ENCODE peak calls at places on chromosome 5, in seven cellular contexts. U is HepG2, K is IMR-90, T is HCT116, Z is A549, R is H1, G is GM12878. E is an unnamed sample.

GRCh38 chr5:141511771-141512325 is 23.0 kb downstream of the PCDHGC5 start:
- DNase-seq in U (no peak), K (no peak), T (no peak), Z (no peak), R (no peak), G (no peak), E (no peak)

GRCh38 chr5:74186351-74187315 is 453.9 kb downstream of the ENC1 start:
- DNase-seq in U (no peak), K (peak), T (no peak), Z (no peak), R (no peak), G (no peak), E (no peak)

GRCh38 chr5:81819556-81820314 is 68.8 kb upstream of the SSBP2 start:
- DNase-seq in U (no peak), K (peak), T (no peak), Z (peak), R (no peak), G (no peak), E (no peak)

GRCh38 chr5:171367424-171368370 is 20.0 kb upstream of the NPM1 start:
- DNase-seq in U (no peak), K (peak), T (no peak), Z (no peak), R (no peak), G (no peak), E (no peak)

GRCh38 chr5:14699807-14700400 is 35.4 kb downstream of the OTULIN start:
- DNase-seq in U (no peak), K (no peak), T (no peak), Z (no peak), R (no peak), G (no peak), E (no peak)

GRCh38 chr5:20276061-20276958 is 288.3 kb upstream of the CDH18 start:
- DNase-seq in U (peak), K (peak), T (no peak), Z (peak), R (no peak), G (no peak), E (no peak)

GRCh38 chr5:401216-402034 is 41.6 kb upstream of the EXOC3 start:
- DNase-seq in U (no peak), K (no peak), T (no peak), Z (no peak), R (no peak), G (no peak), E (no peak)

GRCh38 chr5:57884346-57885102 is 401.9 kb upstream of the ACTBL2 start:
- DNase-seq in U (no peak), K (no peak), T (no peak), Z (no peak), R (no peak), G (no peak), E (no peak)

GRCh38 chr5:75681125-75681830 is 36.0 kb downstream of the POC5 start:
- DNase-seq in U (peak), K (peak), T (peak), Z (peak), R (no peak), G (no peak), E (no peak)

GRCh38 chr5:15650266-15650665 is 150.3 kb downstream of the FBXL7 start:
- DNase-seq in U (no peak), K (no peak), T (no peak), Z (no peak), R (no peak), G (no peak), E (no peak)

GRCh38 chr5:101534486-101535110 is 631.5 kb upstream of the ST8SIA4 start:
- DNase-seq in U (no peak), K (peak), T (no peak), Z (no peak), R (no peak), G (no peak), E (no peak)

GRCh38 chr5:139698461-139699146 is 50.5 kb downstream of the CXXC5 start:
- DNase-seq in U (no peak), K (peak), T (no peak), Z (no peak), R (peak), G (no peak), E (peak)

GRCh38 chr5:135813758-135814157 is 20.7 kb upstream of the SLC25A48 start:
- DNase-seq in U (no peak), K (no peak), T (no peak), Z (no peak), R (no peak), G (no peak), E (no peak)

GRCh38 chr5:167241436-167242067 is 1049.9 kb upstream of the WWC1 start:
- DNase-seq in U (no peak), K (no peak), T (no peak), Z (no peak), R (no peak), G (no peak), E (no peak)

GRCh38 chr5:175893466-175893865 is 22.1 kb downstream of the CPLX2 start:
- DNase-seq in U (no peak), K (no peak), T (no peak), Z (no peak), R (no peak), G (no peak), E (peak)

GRCh38 chr5:173053041-173053440 is 3.1 kb upstream of the CREBRF start:
- DNase-seq in U (no peak), K (no peak), T (no peak), Z (no peak), R (no peak), G (no peak), E (no peak)

GRCh38 chr5:173291722-173292658 is 36.2 kb downstream of the STC2 start:
- DNase-seq in U (no peak), K (peak), T (no peak), Z (no peak), R (no peak), G (peak), E (no peak)

GRCh38 chr5:83097582-83098265 is 20.4 kb downstream of the XRCC4 start:
- DNase-seq in U (no peak), K (peak), T (no peak), Z (no peak), R (no peak), G (no peak), E (no peak)

GRCh38 chr5:96788112-96788749 is 19.5 kb downstream of the ERAP1 start:
- DNase-seq in U (no peak), K (peak), T (no peak), Z (no peak), R (no peak), G (no peak), E (no peak)

GRCh38 chr5:87599778-87600177 is 187.0 kb upstream of the CCNH start:
- DNase-seq in U (no peak), K (no peak), T (no peak), Z (no peak), R (no peak), G (no peak), E (no peak)

GRCh38 chr5:59661939-59662615 is 231.4 kb downstream of the PDE4D start:
- DNase-seq in U (peak), K (no peak), T (no peak), Z (no peak), R (no peak), G (no peak), E (peak)

GRCh38 chr5:125032286-125032685 is 285.8 kb upstream of the ZNF608 start:
- DNase-seq in U (no peak), K (peak), T (no peak), Z (no peak), R (no peak), G (no peak), E (no peak)
- TF ChIP-seq RAD21 in U (no peak), K (no peak), T (no peak), Z (no peak), R (no peak), G (no peak), E (no peak)

GRCh38 chr5:53424691-53425597 is 55.5 kb upstream of the FST start:
- DNase-seq in U (no peak), K (no peak), T (no peak), Z (no peak), R (no peak), G (no peak), E (no peak)

GRCh38 chr5:53427965-53428364 is 52.5 kb upstream of the FST start:
- DNase-seq in U (no peak), K (no peak), T (no peak), Z (no peak), R (no peak), G (no peak), E (no peak)

GRCh38 chr5:53426878-53427277 is 53.6 kb upstream of the FST start:
- DNase-seq in U (no peak), K (no peak), T (no peak), Z (no peak), R (no peak), G (no peak), E (no peak)

GRCh38 chr5:53426517-53426839 is 54.0 kb upstream of the FST start:
- DNase-seq in U (no peak), K (no peak), T (no peak), Z (no peak), R (no peak), G (no peak), E (no peak)

GRCh38 chr5:53425598-53426516 is 54.6 kb upstream of the FST start:
- DNase-seq in U (peak), K (no peak), T (peak), Z (no peak), R (peak), G (no peak), E (peak)
- TF ChIP-seq RAD21 in U (peak), K (peak), T (peak), Z (peak), R (peak), G (peak), E (peak)

GRCh38 chr5:150670961-150671337 is 9.9 kb downstream of the MYOZ3 start:
- DNase-seq in U (no peak), K (no peak), T (no peak), Z (no peak), R (no peak), G (no peak), E (no peak)

GRCh38 chr5:150674376-150674821 is 13.3 kb downstream of the MYOZ3 start:
- DNase-seq in U (no peak), K (no peak), T (no peak), Z (no peak), R (no peak), G (no peak), E (no peak)

GRCh38 chr5:150671509-150672236 is 10.6 kb downstream of the MYOZ3 start:
- DNase-seq in U (no peak), K (no peak), T (no peak), Z (no peak), R (peak), G (no peak), E (peak)

GRCh38 chr5:150672237-150672883 is 11.3 kb downstream of the MYOZ3 start:
- DNase-seq in U (no peak), K (no peak), T (no peak), Z (no peak), R (peak), G (no peak), E (peak)

GRCh38 chr5:150672884-150673275 is 11.8 kb downstream of the MYOZ3 start:
- DNase-seq in U (no peak), K (no peak), T (no peak), Z (no peak), R (no peak), G (no peak), E (no peak)
- TF ChIP-seq RAD21 in U (no peak), K (no peak), T (no peak), Z (no peak), R (no peak), G (no peak), E (no peak)

DNA sequence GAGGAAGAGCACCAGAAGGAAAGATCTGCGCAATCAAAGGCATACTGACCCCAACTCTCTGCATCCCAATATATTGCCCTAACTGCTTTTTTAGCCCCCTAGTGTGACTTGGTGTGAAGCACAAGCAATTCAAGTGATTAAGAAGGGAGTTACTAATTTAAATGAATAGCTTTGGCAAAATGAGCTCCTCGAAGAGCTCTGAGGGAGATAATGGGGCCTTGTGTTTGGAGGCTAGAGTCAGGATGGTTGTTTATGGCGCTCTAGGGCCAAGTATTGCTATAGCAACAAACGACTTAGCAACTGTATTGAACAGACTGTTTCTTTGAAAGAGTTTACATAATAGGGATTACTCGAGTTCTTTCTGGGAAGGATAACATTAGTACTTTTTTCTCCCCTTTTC is 11.5 kb upstream of the C5orf58 start:
- DNase-seq in U (no peak), K (peak), T (no peak), Z (no peak), R (no peak), G (no peak), E (no peak)
- TF ChIP-seq RAD21 in U (no peak), K (no peak), T (no peak), Z (no peak), R (peak), G (no peak), E (no peak)

GRCh38 chr5:142906863-142907671 is 136.9 kb downstream of the ARHGAP26 start:
- DNase-seq in U (no peak), K (peak), T (no peak), Z (no peak), R (no peak), G (no peak), E (no peak)
- TF ChIP-seq RAD21 in U (no peak), K (no peak), T (no peak), Z (no peak), R (no peak), G (no peak), E (no peak)

GRCh38 chr5:9212605-9213004 is 333.3 kb downstream of the SEMA5A start:
- DNase-seq in U (no peak), K (peak), T (no peak), Z (no peak), R (no peak), G (no peak), E (no peak)
- TF ChIP-seq RAD21 in U (no peak), K (no peak), T (no peak), Z (no peak), R (no peak), G (no peak), E (no peak)

DNA sequence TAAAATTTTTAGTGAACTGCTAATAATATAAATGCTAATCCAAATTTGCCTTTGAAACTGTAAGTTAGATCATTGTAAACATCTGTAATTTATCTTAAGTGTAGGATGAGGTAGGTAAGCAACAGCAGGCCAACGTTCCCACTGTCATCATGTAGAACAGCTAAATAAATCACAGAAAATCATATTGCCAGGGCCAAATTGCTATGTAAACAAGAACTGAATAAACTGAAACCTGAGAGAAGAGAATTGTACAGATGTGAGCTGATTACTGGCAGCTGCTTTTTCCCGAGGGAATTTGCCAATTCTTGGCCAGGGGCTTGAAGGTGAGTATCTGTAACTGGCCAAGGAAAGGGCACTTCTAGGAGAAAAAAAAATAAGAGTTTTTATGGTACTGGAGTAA is 97.7 kb downstream of the CDH10 start:
- DNase-seq in U (no peak), K (no peak), T (no peak), Z (no peak), R (no peak), G (no peak), E (no peak)
- TF ChIP-seq RAD21 in U (no peak), K (no peak), T (no peak), Z (no peak), R (no peak), G (no peak), E (no peak)

DNA sequence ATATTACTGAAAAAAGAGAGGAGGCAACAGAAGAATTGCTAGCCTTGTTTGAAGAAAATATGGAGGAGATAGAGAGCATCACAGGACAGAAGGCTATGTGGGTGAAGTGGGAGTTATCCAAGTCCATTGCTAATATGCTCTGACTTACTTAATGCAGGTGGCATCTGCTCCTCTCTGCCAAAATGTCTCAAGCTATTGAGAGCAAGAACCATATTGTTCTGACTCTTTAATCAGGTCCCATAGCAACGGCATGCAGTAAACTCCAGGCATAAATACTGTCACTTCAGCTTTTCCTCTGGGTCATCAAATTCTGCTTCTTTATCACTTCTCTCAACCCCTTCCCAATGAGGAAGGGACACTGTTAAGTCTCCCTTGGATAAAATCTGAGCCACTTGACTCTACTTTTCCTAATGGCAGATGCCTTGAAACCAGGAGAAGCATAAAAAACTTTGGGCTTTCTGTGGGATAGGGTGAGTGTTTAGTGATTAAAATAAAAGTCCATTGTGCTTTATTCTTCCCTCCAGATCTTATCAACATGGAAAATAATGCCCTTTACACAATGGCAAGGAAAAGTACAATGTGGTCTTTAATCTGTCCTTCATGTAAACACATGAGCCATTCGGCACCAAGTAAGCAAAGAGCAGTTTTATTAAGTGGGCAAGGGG is 71.2 kb upstream of the TARS1 start:
- DNase-seq in U (no peak), K (peak), T (no peak), Z (no peak), R (no peak), G (no peak), E (no peak)
- TF ChIP-seq RAD21 in U (no peak), K (no peak), T (no peak), Z (no peak), R (no peak), G (no peak), E (no peak)

DNA sequence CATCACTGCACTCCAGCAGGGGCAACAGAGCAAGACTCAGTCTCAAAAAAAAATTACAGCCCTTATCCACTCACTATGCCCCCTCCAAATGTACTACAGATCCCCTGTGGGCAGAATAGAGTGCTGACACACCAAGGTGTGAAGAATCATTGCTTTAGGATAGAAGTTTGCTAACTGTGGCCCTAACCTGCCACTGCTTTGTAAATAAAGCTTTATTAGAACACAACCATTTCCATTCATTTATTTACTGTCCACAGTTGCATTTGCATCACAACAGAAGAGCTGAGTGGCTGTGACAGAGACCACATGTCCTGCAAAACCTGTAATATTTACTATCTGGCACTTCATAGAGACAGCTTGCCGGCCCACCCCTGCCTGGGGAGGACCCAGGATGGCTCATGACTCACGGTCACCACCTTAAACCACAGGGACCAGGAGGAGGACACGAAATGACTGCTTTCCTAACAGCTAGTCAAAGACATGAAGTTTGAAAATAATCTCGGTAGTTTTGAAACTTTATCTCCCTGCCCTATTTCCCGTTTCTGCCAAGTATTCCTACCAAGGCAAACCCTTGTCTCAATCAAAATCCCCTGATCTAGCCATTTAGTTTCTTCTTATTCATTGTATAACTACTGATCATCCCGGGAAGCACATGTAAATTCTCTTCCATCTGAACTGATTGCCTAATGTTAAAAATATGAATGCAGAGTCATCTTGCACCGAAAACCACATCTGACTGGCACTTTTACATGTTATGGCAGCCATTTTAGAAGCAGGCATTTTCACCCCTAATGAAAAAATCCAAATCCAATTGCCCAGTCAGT is 206.1 kb downstream of the SLIT3 start:
- DNase-seq in U (no peak), K (peak), T (no peak), Z (no peak), R (no peak), G (no peak), E (no peak)
- TF ChIP-seq RAD21 in U (no peak), K (no peak), T (no peak), Z (no peak), R (no peak), G (no peak), E (no peak)

DNA sequence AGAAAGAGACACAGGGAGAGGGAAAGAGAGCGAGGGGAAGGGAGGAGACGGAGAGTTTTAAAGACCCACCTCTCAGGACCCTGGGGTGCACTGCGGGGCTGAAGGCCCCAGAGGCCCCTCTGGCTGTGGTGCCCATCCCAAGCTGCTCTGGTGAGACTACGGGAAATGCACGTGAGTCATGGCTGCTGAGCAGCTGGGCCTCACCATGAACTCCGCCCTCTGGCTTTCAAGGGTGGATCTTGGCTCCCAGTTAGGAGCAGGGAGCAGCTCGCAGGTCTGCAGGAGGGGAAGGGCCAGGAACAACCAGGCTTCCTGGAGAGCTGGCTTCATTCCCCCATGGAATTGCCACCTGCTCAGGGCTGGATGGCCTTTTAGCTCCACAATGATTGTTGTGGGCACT is 7.8 kb downstream of the SLC6A3 start:
- DNase-seq in U (peak), K (peak), T (peak), Z (peak), R (no peak), G (no peak), E (peak)
- TF ChIP-seq RAD21 in U (no peak), K (no peak), T (peak), Z (no peak), R (no peak), G (no peak), E (no peak)